ENCODE peak calls at places on chromosome 4, in four cellular contexts. X, I, C and H are unnamed samples. For H3K4me1, the result is how much of the 10 kb centered on the place peaks cover.

GRCh38 chr4:110704748-110705439 is 82.0 kb upstream of the PITX2 start:
- DNase-seq in C (no peak), I (no peak), X (no peak), H (no peak)

GRCh38 chr4:184310171-184310567 is 92.5 kb upstream of the ENPP6 start:
- DNase-seq in I (peak), X (no peak), C (no peak), H (peak)

GRCh38 chr4:183337833-183338232 is 15.6 kb upstream of the CLDN24 start:
- DNase-seq in I (no peak), X (no peak), C (no peak), H (no peak)

GRCh38 chr4:64271601-64272081 is 137.6 kb downstream of the TECRL start:
- DNase-seq in C (no peak), X (peak), I (no peak), H (no peak)

GRCh38 chr4:2296621-2297601 is 35.0 kb upstream of the MXD4 start:
- DNase-seq in X (no peak), C (no peak), I (peak), H (no peak)

GRCh38 chr4:16977081-16977480 is 78.6 kb upstream of the LDB2 start:
- DNase-seq in C (no peak), X (no peak), I (no peak), H (no peak)

GRCh38 chr4:77712675-77713074 is 106.5 kb downstream of the CNOT6L start:
- DNase-seq in I (no peak), C (no peak), X (no peak), H (no peak)

GRCh38 chr4:560731-561211 is 15.3 kb downstream of the TMEM271 start:
- DNase-seq in C (no peak), I (no peak), X (no peak), H (no peak)

GRCh38 chr4:78057135-78057599 is at the start of gene FRAS1:
- DNase-seq in C (peak), I (peak), X (peak), H (no peak)

GRCh38 chr4:122458625-122459024 is 2.1 kb upstream of the IL2 start:
- DNase-seq in C (peak), X (peak), I (peak), H (peak)

GRCh38 chr4:96698891-96699290 is 859.0 kb downstream of the PDHA2 start:
- DNase-seq in I (no peak), X (peak), C (no peak), H (no peak)

GRCh38 chr4:158884280-158884679 is 115.5 kb downstream of the FNIP2 start:
- DNase-seq in I (no peak), X (peak), C (no peak), H (no peak)

GRCh38 chr4:138972956-138973819 is 42.4 kb upstream of the NOCT start:
- DNase-seq in I (peak), X (no peak), C (no peak), H (no peak)

GRCh38 chr4:74997942-74998341 is 65.0 kb downstream of the PARM1 start:
- DNase-seq in I (no peak), X (no peak), C (no peak), H (no peak)

GRCh38 chr4:182254381-182254780 is 11.2 kb downstream of the TENM3 start:
- DNase-seq in C (no peak), I (no peak), X (no peak), H (no peak)
- H3K4me1 ChIP-seq in C (under half), I (under half), X (under half), H (under half)

GRCh38 chr4:127268367-127268766 is 364.4 kb upstream of the INTU start:
- DNase-seq in X (no peak), I (no peak), C (no peak), H (no peak)
- H3K4me3 ChIP-seq in X (no peak), I (no peak), C (no peak), H (no peak)

DNA sequence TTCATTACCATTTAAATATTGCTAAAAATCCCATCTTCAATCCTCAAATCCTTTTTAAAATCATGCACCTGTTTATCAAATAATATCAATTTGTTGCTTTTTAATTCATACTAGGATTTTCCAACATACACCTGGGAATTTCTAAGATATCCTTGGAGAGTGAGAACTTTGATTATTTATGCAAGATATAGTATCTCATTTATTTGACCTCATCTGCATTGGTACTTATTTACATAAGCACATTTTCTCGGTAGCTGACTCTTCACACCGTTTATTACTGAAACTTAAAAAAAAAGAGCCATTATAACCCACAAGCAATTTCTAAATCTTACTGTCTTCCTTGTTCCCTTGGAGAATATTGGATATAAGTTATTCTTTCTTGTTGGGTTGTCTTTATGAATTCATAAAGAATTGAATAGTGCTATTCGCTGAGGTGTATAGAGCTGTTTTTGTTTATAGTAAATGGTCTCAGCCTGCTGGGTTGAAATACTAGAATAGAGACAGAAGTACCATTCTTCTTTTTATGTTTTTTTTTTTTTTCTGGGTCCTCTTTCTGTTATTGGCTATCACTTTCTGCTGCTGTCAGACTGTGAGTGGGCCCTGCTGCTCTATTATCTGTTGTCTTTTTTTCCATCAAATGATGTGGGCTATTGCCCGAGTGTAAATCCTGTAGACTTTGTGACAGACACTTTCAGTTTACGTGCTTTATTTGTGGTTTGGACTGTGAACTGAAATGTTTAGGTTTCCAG is 2.9 kb downstream of the UGT8 start:
- DNase-seq in C (no peak), X (no peak), I (no peak), H (no peak)
- H3K27ac ChIP-seq in C (no peak), X (no peak), I (no peak), H (no peak)

GRCh38 chr4:8270912-8271815 is 1.6 kb downstream of the HTRA3 start:
- DNase-seq in I (no peak), C (no peak), X (no peak), H (no peak)
- H3K4me1 ChIP-seq in I (under half), C (under half), X (under half), H (under half)

GRCh38 chr4:112230879-112231778 is 458 bp upstream of the AP1AR start:
- DNase-seq in X (peak), C (peak), I (peak), H (peak)
- H3K4me3 ChIP-seq in X (peak), C (peak), I (peak), H (peak)